ENCODE peak calls at places on chromosomes 16 and 17, in eight cellular contexts. P, W, U, X, Z, Y, C and T are unnamed samples.

GRCh38 chr16:3949287-3949686 is 68.8 kb upstream of the CREBBP start:
- DNase-seq in Y (no peak), C (no peak), U (no peak), P (no peak), W (no peak), X (no peak), Z (no peak), T (no peak)

GRCh38 chr17:29594441-29595090 is 1.6 kb downstream of the ANKRD13B start:
- DNase-seq in W (no peak), U (no peak), Y (no peak), X (no peak), P (no peak), C (no peak), Z (no peak), T (no peak)

GRCh38 chr16:65908568-65908967 is 457.9 kb upstream of the CDH5 start:
- DNase-seq in C (peak), U (no peak), Z (no peak), W (no peak), P (no peak), Y (no peak), X (no peak), T (no peak)

GRCh38 chr16:67750466-67750865 is 31.4 kb upstream of the GFOD2 start:
- DNase-seq in P (no peak), W (peak), U (no peak), C (no peak), X (no peak), Y (no peak), Z (no peak), T (no peak)

GRCh38 chr17:82502207-82502606 is 17.3 kb upstream of the FOXK2 start:
- DNase-seq in P (no peak), Z (peak), X (no peak), Y (no peak), W (no peak), U (no peak), C (no peak), T (no peak)

GRCh38 chr16:53112015-53112414 is 57.2 kb downstream of the CHD9 start:
- DNase-seq in U (no peak), Y (no peak), W (no peak), C (no peak), Z (no peak), P (no peak), X (no peak), T (no peak)

GRCh38 chr17:79950711-79951110 is 85.0 kb downstream of the TBC1D16 start:
- DNase-seq in Y (no peak), U (no peak), W (no peak), P (no peak), C (peak), X (no peak), Z (no peak), T (no peak)

GRCh38 chr16:23859713-23860269 is 24.0 kb downstream of the PRKCB start:
- DNase-seq in C (no peak), Z (no peak), Y (no peak), P (no peak), W (no peak), X (no peak), U (no peak), T (no peak)

GRCh38 chr17:63707151-63707550 is 7.2 kb upstream of the LIMD2 start:
- DNase-seq in P (no peak), U (no peak), Y (no peak), X (no peak), Z (no peak), W (no peak), C (no peak), T (no peak)